ENCODE peak calls at places on chromosomes 12 and 14, in ten cellular contexts. S is dorsolateral prefrontal cortex, M is mucosa of descending colon, Y is MM.1S, H is stomach, N is Caco-2, B is ovary, R is breast epithelium, W is cardiac fibroblast, Z is lower leg skin. J is an unnamed sample.

GRCh38 chr12:1993871-1994371 is 10.3 kb downstream of the DCP1B start:
- DNase-seq in H (no peak), M (peak; percentile 77), W (peak; percentile 53), R (no peak), B (no peak), N (no peak), S (no peak), Y (no peak), Z (no peak), J (peak; percentile 78)

GRCh38 chr12:56474389-56474788 is 6.0 kb downstream of the SPRYD4 start:
- DNase-seq in Z (no peak), W (no peak), H (no peak), S (no peak), R (no peak), N (no peak), B (no peak), M (no peak), Y (no peak), J (no peak)

GRCh38 chr12:6552140-6552551 is 3.7 kb downstream of the IFFO1 start:
- DNase-seq in B (no peak), S (peak; percentile 72), Z (no peak), Y (no peak), N (no peak), M (no peak), H (no peak), W (peak; percentile 42), R (no peak), J (no peak)

GRCh38 chr14:66379116-66379515 is 107.1 kb upstream of the CCDC196 start:
- DNase-seq in M (no peak), H (peak; percentile 90), R (no peak), B (no peak), S (no peak), W (no peak), Y (no peak), Z (no peak), N (no peak), J (no peak)

GRCh38 chr12:89597770-89598169 is 71.9 kb upstream of the POC1B start:
- DNase-seq in R (no peak), Y (peak; percentile 68), M (no peak), W (no peak), B (no peak), H (no peak), N (no peak), Z (no peak), S (no peak), J (no peak)

GRCh38 chr12:15234011-15234410 is 12.8 kb upstream of the RERG start:
- DNase-seq in W (no peak), Z (no peak), N (no peak), M (no peak), S (no peak), B (no peak), H (no peak), R (no peak), Y (no peak), J (no peak)

GRCh38 chr12:4320287-4320858 is 640 bp upstream of the TIGAR start:
- DNase-seq in B (no peak), Z (no peak), S (no peak), M (no peak), W (no peak), N (peak; percentile 81), H (no peak), R (peak; percentile 35), Y (no peak), J (no peak)

GRCh38 chr12:3658327-3659163 is 94.4 kb downstream of the CRACR2A start:
- DNase-seq in W (peak; percentile 54), Y (no peak), H (peak; percentile 33), R (no peak), Z (no peak), M (peak; percentile 59), S (no peak), B (no peak), N (peak; percentile 61), J (no peak)

GRCh38 chr12:118183155-118183554 is 47.2 kb downstream of the PEBP1 start:
- DNase-seq in Z (no peak), H (no peak), W (no peak), Y (no peak), S (no peak), M (no peak), R (no peak), B (no peak), N (no peak), J (no peak)

GRCh38 chr14:54881235-54881760 is 21.3 kb downstream of the GCH1 start:
- DNase-seq in H (no peak), W (peak; percentile 69), Y (peak; percentile 51), S (no peak), N (no peak), R (no peak), M (peak; percentile 41), Z (no peak), B (no peak), J (no peak)

GRCh38 chr12:59629890-59630289 is 34.1 kb downstream of the SLC16A7 start:
- DNase-seq in H (no peak), R (no peak), N (no peak), Y (no peak), Z (no peak), S (no peak), W (no peak), M (no peak), B (no peak), J (no peak)

GRCh38 chr14:62301076-62301475 is 538.9 kb downstream of the SNAPC1 start:
- DNase-seq in W (no peak), R (no peak), B (no peak), Y (no peak), H (no peak), N (no peak), M (no peak), S (no peak), Z (no peak), J (no peak)

GRCh38 chr12:104281636-104282035 is 21.9 kb upstream of the EID3 start:
- DNase-seq in Z (no peak), H (no peak), S (no peak), N (no peak), B (no peak), M (no peak), R (no peak), W (peak; percentile 51), Y (no peak), J (no peak)

GRCh38 chr12:6476496-6476895 is 6.0 kb upstream of the VAMP1 start:
- DNase-seq in B (no peak), R (peak; percentile 65), W (peak; percentile 53), M (no peak), H (no peak), S (no peak), Z (no peak), N (no peak), Y (no peak), J (no peak)

DNA sequence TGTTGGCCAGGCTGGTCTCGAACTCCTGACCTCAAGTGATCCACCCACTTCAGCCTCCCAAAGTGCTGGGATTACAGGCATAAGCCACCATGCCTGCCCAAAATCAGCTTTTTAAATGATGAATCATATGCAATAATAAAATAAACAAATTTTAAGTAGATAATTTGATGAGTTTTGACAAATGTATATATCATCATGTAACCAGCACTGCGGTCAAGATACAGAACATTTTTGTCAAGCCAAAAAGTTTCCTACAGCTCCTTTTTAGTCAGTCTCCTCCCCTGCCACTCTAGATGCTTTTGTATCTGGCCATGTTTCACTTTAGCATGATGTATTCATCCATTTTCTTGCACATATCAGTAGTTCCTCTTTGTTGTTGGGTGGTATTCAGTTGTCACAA is 17.2 kb downstream of the FRMD6 start:
- DNase-seq in H (no peak), N (no peak), W (no peak), M (no peak), R (no peak), Z (no peak), S (no peak), B (no peak), Y (no peak), J (no peak)
- TF ChIP-seq CTCF in H (no peak), N (no peak), W (no peak), M (no peak), R (no peak), Z (no peak), S (no peak), B (no peak), Y (no peak), J (no peak)

GRCh38 chr14:76965232-76965631 is 63.3 kb downstream of the IRF2BPL start:
- DNase-seq in N (no peak), B (no peak), W (no peak), R (no peak), M (peak; percentile 55), Y (no peak), H (no peak), S (no peak), Z (no peak), J (no peak)

GRCh38 chr14:76964695-76965094 is 63.8 kb downstream of the IRF2BPL start:
- DNase-seq in B (no peak), M (no peak), W (no peak), H (no peak), R (no peak), Y (no peak), Z (no peak), N (no peak), S (no peak), J (no peak)

GRCh38 chr14:76961631-76962302 is 66.7 kb downstream of the IRF2BPL start:
- DNase-seq in W (peak; percentile 95), H (peak; percentile 77), M (peak; percentile 91), S (peak; percentile 73), Z (peak; percentile 83), R (peak; percentile 83), N (peak; percentile 64), Y (peak; percentile 88), B (peak; percentile 84), J (peak; percentile 84)

GRCh38 chr14:76963366-76963765 is 65.1 kb downstream of the IRF2BPL start:
- DNase-seq in Z (no peak), R (no peak), H (no peak), N (no peak), S (no peak), M (no peak), B (no peak), Y (no peak), W (no peak), J (no peak)

DNA sequence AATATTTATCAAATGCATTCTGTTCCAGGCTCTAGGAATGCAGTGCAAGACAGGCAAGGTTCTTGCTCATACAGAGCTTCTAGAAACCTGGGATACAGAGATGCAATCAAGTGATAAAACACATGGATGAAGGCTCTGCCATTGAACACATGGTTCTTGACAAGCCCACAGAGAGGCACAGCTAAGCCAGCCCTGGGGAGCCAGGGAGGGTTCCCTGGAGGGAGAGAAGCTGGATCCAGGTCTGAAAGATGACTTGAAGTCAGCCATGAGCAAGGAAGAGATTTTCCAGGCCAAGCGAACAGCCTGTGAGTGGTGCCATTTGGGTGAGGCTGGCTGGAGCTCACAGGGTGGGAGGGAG is 66.2 kb downstream of the IRF2BPL start:
- DNase-seq in W (no peak), B (no peak), Z (no peak), M (no peak), Y (no peak), R (no peak), H (no peak), S (no peak), N (no peak), J (no peak)
- H3K4me3 ChIP-seq in W (peak overlapping the region; percentile 35), B (peak overlapping the region; percentile 50), Z (peak overlapping the region; percentile 6), M (no peak overlapping the region), Y (peak overlapping the region; percentile 52), R (peak overlapping the region; percentile 59), H (peak overlapping the region; percentile 42), S (peak overlapping the region; percentile 45), N (peak overlapping the region; percentile 24), J (peak overlapping the region; percentile 33)

GRCh38 chr14:34220311-34220710 is 241.7 kb downstream of the SPTSSA start:
- DNase-seq in W (no peak), H (no peak), Z (no peak), S (no peak), M (no peak), Y (no peak), R (no peak), B (no peak), N (no peak), J (no peak)
- TF ChIP-seq CTCF in W (no peak), H (no peak), Z (no peak), S (no peak), M (no peak), Y (no peak), R (no peak), B (no peak), N (no peak), J (no peak)

GRCh38 chr14:96796851-96797187 is 363 bp upstream of the VRK1 start:
- DNase-seq in S (no peak), B (no peak), N (no peak), Z (no peak), H (no peak), M (no peak), W (no peak), Y (no peak), R (no peak), J (no peak)
- H3K4me3 ChIP-seq in S (peak overlapping the region; percentile 76), B (no peak overlapping the region), N (no peak overlapping the region), Z (no peak overlapping the region), H (no peak overlapping the region), M (peak overlapping the region; percentile 82), W (no peak overlapping the region), Y (no peak overlapping the region), R (peak overlapping the region; percentile 72), J (no peak overlapping the region)

J was measured in AG09309.